ENCODE peak calls at places on chromosome 2, in ten cellular contexts. Y is breast epithelium, Z is chondrocyte, P is endothelial cell, N is HCT116, R is lower leg skin, I is colonic mucosa, J is uterus, K is nephron progenitor cell, C is HFFc6. S is an unnamed sample.

GRCh38 chr2:70190086-70190412 is 770 bp downstream of the C2orf42 start:
- DNase-seq in Y (no peak), Z (no peak), P (no peak), N (no peak), R (no peak), I (peak), J (no peak), K (peak), C (no peak), S (no peak)

GRCh38 chr2:96964221-96964905 is 22.0 kb downstream of the FAM178B start:
- DNase-seq in Y (no peak), Z (no peak), P (no peak), N (no peak), R (no peak), I (peak), J (no peak), K (no peak), C (no peak), S (no peak)

GRCh38 chr2:218332288-218332687 is 24.4 kb upstream of the CATIP start:
- DNase-seq in Y (no peak), Z (no peak), P (no peak), N (no peak), R (no peak), I (no peak), J (no peak), K (no peak), C (no peak), S (no peak)

GRCh38 chr2:2501454-2502108 is 170.5 kb upstream of the MYT1L start:
- DNase-seq in Y (no peak), Z (no peak), P (no peak), N (no peak), R (no peak), I (no peak), J (no peak), K (no peak), C (no peak), S (no peak)

GRCh38 chr2:74881176-74881575 is 47.2 kb downstream of the HK2 start:
- DNase-seq in Y (no peak), Z (no peak), P (no peak), N (no peak), R (no peak), I (no peak), J (no peak), K (no peak), C (no peak), S (no peak)

GRCh38 chr2:145925591-145925990 is 1405.7 kb upstream of the ZEB2 start:
- DNase-seq in Y (no peak), Z (no peak), P (no peak), N (no peak), R (no peak), I (no peak), J (no peak), K (no peak), C (no peak), S (no peak)

GRCh38 chr2:33426666-33427231 is 49.7 kb upstream of the RASGRP3 start:
- DNase-seq in Y (no peak), Z (no peak), P (no peak), N (no peak), R (no peak), I (no peak), J (no peak), K (no peak), C (peak), S (peak)

GRCh38 chr2:42974303-42974696 is 181.9 kb upstream of the HAAO start:
- DNase-seq in Y (no peak), Z (peak), P (no peak), N (no peak), R (no peak), I (no peak), J (peak), K (no peak), C (no peak), S (no peak)

GRCh38 chr2:47190188-47190818 is 35.2 kb upstream of the STPG4 start:
- DNase-seq in Y (no peak), Z (no peak), P (no peak), N (no peak), R (no peak), I (no peak), J (no peak), K (no peak), C (peak), S (peak)

GRCh38 chr2:43224131-43224570 is 2.3 kb downstream of the ZFP36L2 start:
- DNase-seq in Y (peak), Z (peak), P (peak), N (no peak), R (no peak), I (peak), J (peak), K (peak), C (peak), S (peak)

GRCh38 chr2:101793277-101793969 is 95.9 kb downstream of the MAP4K4 start:
- DNase-seq in Y (no peak), Z (no peak), P (no peak), N (no peak), R (no peak), I (no peak), J (peak), K (no peak), C (no peak), S (no peak)

GRCh38 chr2:46098606-46099005 is 198.6 kb upstream of the EPAS1 start:
- DNase-seq in Y (no peak), Z (no peak), P (no peak), N (no peak), R (no peak), I (no peak), J (no peak), K (no peak), C (peak), S (no peak)

GRCh38 chr2:71220743-71221142 is 6.2 kb downstream of the PAIP2B start:
- DNase-seq in Y (no peak), Z (no peak), P (no peak), N (no peak), R (no peak), I (no peak), J (no peak), K (no peak), C (no peak), S (no peak)

GRCh38 chr2:71224457-71224856 is 2.4 kb downstream of the PAIP2B start:
- DNase-seq in Y (no peak), Z (no peak), P (no peak), N (no peak), R (no peak), I (no peak), J (no peak), K (no peak), C (no peak), S (no peak)

GRCh38 chr2:71226391-71226964 is 425 bp downstream of the PAIP2B start:
- DNase-seq in Y (peak), Z (peak), P (peak), N (no peak), R (peak), I (peak), J (no peak), K (peak), C (no peak), S (peak)

GRCh38 chr2:71224935-71225334 is 2.0 kb downstream of the PAIP2B start:
- DNase-seq in Y (no peak), Z (no peak), P (no peak), N (no peak), R (no peak), I (no peak), J (no peak), K (no peak), C (no peak), S (no peak)

GRCh38 chr2:71223767-71224333 is 3.1 kb downstream of the PAIP2B start:
- DNase-seq in Y (peak), Z (no peak), P (peak), N (peak), R (no peak), I (peak), J (peak), K (peak), C (peak), S (peak)
- TF ChIP-seq CTCF in Y (no peak), Z (peak), P (no peak), N (peak), R (no peak), I (peak), J (peak), K (peak), C (peak), S (peak)

GRCh38 chr2:195413944-195414343 is 243.1 kb upstream of the SLC39A10 start:
- DNase-seq in Y (no peak), Z (no peak), P (no peak), N (no peak), R (no peak), I (no peak), J (no peak), K (no peak), C (no peak), S (no peak)

GRCh38 chr2:195414479-195414878 is 242.5 kb upstream of the SLC39A10 start:
- DNase-seq in Y (no peak), Z (no peak), P (no peak), N (no peak), R (no peak), I (no peak), J (no peak), K (no peak), C (no peak), S (no peak)

GRCh38 chr2:195411219-195411687 is 245.8 kb upstream of the SLC39A10 start:
- DNase-seq in Y (no peak), Z (no peak), P (no peak), N (no peak), R (no peak), I (no peak), J (no peak), K (no peak), C (peak), S (no peak)

GRCh38 chr2:195410272-195410671 is 246.8 kb upstream of the SLC39A10 start:
- DNase-seq in Y (no peak), Z (no peak), P (no peak), N (no peak), R (no peak), I (no peak), J (no peak), K (no peak), C (no peak), S (no peak)

GRCh38 chr2:195413422-195413821 is 243.6 kb upstream of the SLC39A10 start:
- DNase-seq in Y (no peak), Z (no peak), P (no peak), N (no peak), R (no peak), I (no peak), J (no peak), K (no peak), C (no peak), S (no peak)
- TF ChIP-seq CTCF in Y (no peak), Z (no peak), P (no peak), N (no peak), R (no peak), I (no peak), J (no peak), K (no peak), C (no peak), S (no peak)

DNA sequence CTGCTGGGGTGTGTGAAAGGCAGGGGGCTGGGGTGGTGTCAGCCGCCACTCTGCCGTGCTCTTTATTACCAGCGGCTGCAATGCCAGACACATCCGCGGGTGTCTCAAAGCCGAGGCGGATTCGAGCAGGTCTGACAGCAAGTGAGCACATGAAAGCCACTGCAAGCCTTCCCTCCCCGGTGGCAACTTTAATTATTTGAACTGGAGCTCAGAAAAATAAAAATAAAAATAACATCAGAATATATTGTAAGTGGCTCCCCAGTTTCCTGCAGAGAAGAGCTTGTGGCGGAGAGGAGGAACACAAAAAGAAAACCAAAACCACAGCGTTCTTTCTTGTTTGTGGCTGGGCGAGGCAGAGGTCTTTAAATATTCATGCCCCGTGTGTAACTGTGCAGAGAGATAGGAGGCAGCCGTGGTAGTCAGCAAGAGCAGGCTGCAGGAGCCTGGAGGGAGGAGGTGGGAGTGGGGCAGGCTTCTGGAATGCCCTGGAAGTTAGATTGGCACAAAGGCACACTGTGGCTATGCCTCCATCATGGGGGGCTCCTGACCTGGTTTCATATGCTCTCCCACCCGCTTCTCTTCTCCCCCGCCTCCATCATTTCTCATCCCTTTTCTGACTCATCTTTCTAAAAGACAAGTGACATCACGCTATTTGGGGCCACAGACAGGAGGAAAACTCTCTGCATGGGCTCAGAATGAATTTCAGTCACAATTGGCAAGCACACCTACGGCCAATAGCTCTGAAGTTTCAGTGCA is 199.8 kb downstream of the CLIP4 start:
- DNase-seq in Y (no peak), Z (no peak), P (no peak), N (no peak), R (peak), I (no peak), J (no peak), K (peak), C (no peak), S (no peak)
- TF ChIP-seq CTCF in Y (no peak), Z (peak), P (no peak), N (no peak), R (no peak), I (no peak), J (no peak), K (no peak), C (no peak), S (no peak)

GRCh38 chr2:112959109-112959591 is 18.7 kb upstream of the IL36G start:
- DNase-seq in Y (no peak), Z (no peak), P (peak), N (no peak), R (no peak), I (no peak), J (no peak), K (no peak), C (no peak), S (peak)
- TF ChIP-seq CTCF in Y (no peak), Z (peak), P (peak), N (no peak), R (no peak), I (no peak), J (no peak), K (peak), C (peak), S (no peak)

DNA sequence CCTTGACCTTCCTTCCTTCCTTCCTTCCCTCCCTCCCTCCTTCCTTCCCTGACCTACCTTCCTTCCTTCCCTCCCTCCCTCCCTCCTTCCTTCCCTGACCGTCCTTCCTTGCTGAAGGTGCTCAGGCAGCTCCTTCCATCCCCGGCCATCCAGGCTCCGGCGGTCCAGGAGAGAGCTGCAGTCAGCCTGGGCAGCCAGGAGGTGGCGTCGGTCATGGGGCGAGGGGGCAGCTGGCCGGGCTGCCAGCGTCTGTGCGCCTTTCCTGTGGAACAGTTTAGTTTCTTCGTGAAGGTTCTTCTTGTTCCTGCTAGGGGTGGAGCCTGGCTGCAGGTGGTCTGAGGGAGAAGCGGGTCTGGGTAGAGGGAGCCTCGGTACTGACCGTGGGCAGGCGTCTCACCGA is 15.7 kb downstream of the GPR35 start:
- DNase-seq in Y (no peak), Z (peak), P (no peak), N (peak), R (no peak), I (peak), J (no peak), K (peak), C (no peak), S (peak)
- TF ChIP-seq CTCF in Y (no peak), Z (peak), P (no peak), N (peak), R (no peak), I (peak), J (no peak), K (peak), C (peak), S (peak)

DNA sequence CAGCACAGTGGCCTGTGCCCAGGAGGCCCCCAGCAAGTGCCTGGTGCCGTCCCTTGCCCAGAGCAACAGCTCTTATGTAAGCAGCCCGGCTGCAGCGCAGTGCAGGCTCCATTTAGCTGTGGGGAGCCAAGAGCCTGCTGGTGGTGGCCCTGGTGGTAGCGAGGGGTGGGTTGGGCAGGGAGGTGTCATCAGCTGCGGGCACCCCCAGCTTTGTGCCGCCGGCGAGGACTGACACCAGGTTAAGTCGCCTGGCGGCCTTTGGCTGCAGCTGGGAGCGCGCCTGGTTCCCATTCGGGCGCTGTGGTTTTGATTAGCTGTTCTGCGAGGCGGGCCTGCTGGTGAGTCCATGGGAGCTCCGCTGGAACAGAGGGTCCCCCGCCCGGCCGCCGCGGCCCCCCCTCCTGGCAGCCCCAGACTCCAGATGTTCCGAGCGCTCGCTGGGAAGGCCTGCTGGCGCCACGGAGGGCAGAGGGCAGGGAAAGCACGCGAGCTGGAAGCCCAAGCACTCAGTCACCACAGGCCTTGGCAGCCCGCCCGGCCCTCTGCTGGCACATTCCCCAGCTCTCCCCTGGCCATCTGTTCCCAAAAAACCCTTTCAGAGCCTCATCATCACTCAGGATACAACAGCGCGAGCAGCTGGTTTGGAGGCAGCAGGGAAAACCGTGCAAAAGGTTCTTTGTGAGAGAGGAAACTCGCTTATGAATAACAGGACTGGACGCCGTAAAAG is 18.4 kb downstream of the ATOH8 start:
- DNase-seq in Y (peak), Z (peak), P (no peak), N (peak), R (peak), I (peak), J (peak), K (peak), C (peak), S (peak)
- TF ChIP-seq CTCF in Y (peak), Z (peak), P (no peak), N (peak), R (no peak), I (no peak), J (peak), K (no peak), C (peak), S (peak)